ENCODE peak calls at places on chromosome 4, in four cellular contexts. J, W, F and R are unnamed samples.

GRCh38 chr4:84877051-84877833 is 89.2 kb downstream of the WDFY3 start:
- DNase-seq in F (peak), J (no peak), W (no peak), R (no peak)

GRCh38 chr4:71377561-71377960 is 38.7 kb downstream of the SLC4A4 start:
- DNase-seq in F (peak), W (no peak), J (peak), R (no peak)

GRCh38 chr4:84177831-84178230 is 321.3 kb downstream of the NKX6-1 start:
- DNase-seq in F (no peak), J (no peak), W (no peak), R (no peak)

GRCh38 chr4:132218406-132218805 is 930.7 kb upstream of the PCDH10 start:
- DNase-seq in J (no peak), W (no peak), F (peak), R (no peak)

GRCh38 chr4:182978152-182978827 is 61.1 kb upstream of the DCTD start:
- DNase-seq in F (peak), W (no peak), J (peak), R (no peak)

GRCh38 chr4:123037809-123038208 is 115.4 kb upstream of the NUDT6 start:
- DNase-seq in F (peak), W (no peak), J (no peak), R (no peak)

GRCh38 chr4:165301833-165302232 is 25.6 kb upstream of the MSMO1 start:
- DNase-seq in J (peak), F (peak), W (no peak), R (no peak)

GRCh38 chr4:184416913-184417734 is 57.2 kb downstream of the IRF2 start:
- DNase-seq in W (no peak), J (no peak), F (no peak), R (no peak)

GRCh38 chr4:41745292-41746024 is 3.1 kb downstream of the PHOX2B start:
- DNase-seq in W (peak), J (no peak), F (no peak), R (no peak)
- TF ChIP-seq EZH2 in W (no peak), J (no peak), F (no peak), R (no peak)

GRCh38 chr4:117740736-117741135 is 293.6 kb upstream of the NDST3 start:
- DNase-seq in F (no peak), J (no peak), W (no peak), R (no peak)
- H2AFZ ChIP-seq in F (no peak), J (no peak), W (no peak), R (no peak)

GRCh38 chr4:140268441-140268840 is 105.0 kb upstream of the SCOC start:
- DNase-seq in F (no peak), J (no peak), W (no peak), R (no peak)

GRCh38 chr4:140269369-140269768 is 104.1 kb upstream of the SCOC start:
- DNase-seq in F (no peak), W (no peak), J (no peak), R (no peak)

GRCh38 chr4:140271553-140271952 is 101.9 kb upstream of the SCOC start:
- DNase-seq in W (no peak), F (no peak), J (no peak), R (no peak)

GRCh38 chr4:140267576-140267975 is 105.9 kb upstream of the SCOC start:
- DNase-seq in F (peak), W (no peak), J (peak), R (peak)

DNA sequence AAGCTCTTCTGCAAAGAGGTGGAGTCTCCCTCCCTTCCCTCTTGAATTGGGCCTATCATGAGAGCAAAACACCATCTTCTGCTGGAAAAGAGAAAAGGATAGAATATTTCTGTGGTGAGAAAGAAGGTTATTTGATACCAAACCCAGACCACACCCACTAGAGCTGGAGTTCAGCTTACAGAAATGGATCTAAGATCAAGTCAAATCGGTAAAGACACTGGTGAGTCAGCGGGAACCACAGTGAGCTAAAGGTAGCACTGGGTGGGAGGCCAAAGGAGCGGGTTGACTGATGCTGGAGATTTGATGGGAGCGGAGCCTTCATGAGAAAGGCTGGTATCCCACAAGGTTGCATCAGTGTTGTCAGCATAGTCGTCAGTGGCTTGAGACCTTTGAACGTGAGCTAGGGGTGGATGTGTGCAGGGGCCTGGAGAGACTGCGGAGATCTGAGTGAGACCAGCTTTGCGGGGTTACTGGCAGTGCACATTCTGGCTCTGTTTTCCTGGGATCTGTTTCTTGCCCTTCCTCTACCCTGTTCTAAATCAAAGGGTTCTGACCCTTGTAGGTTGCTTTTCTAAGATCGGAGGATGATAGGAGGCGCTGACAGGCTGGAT is 106.4 kb upstream of the SCOC start:
- DNase-seq in W (no peak), J (no peak), F (peak), R (peak)
- TF ChIP-seq CTCF in W (no peak), J (no peak), F (no peak), R (no peak)

DNA sequence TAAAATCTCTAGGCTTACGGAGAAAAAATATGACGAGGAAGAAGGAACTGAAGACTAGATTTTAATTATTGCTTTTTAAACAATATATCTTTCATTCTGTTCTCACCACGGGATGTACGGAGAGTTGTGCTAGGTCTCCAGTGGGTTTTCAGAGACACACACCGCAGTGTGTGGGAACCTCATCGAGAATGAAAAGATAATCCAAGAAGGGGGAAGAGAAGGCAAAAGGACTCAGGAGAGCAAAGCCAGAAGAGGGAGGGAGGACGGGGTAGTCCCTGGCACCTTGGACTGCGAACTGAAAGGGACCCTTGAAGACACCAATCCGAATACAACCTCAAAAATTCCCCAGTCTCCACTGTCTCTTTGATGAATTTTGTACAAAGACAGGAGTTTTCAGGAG is 907 bp upstream of the LEF1 start:
- DNase-seq in J (no peak), F (no peak), W (no peak), R (no peak)
- TF ChIP-seq EZH2 in J (no peak), F (peak), W (no peak), R (no peak)

DNA sequence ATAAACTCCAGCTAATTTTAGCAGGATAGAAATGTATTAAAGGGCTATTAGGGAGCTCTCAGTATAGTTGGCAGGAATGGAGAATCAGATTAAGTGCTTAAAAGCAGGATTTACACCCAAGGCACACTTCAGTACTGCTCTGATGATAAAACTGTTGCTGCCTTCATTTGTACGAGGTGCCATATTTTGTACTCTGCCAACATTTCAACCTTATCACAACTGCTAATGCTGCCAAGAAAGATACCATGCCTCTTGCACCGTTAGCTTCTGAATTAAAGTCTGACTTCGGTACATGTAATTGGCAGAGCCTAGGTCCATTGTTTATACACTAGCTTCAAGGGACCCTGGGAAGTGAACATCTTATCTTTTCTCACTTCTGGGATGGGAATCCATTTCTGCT is 623.9 kb upstream of the IGFBP7 start:
- DNase-seq in W (no peak), J (no peak), F (no peak), R (no peak)
- H2AFZ ChIP-seq in W (no peak), J (no peak), F (no peak), R (no peak)

GRCh38 chr4:96139251-96139929 is 299.5 kb downstream of the PDHA2 start:
- DNase-seq in W (no peak), F (no peak), J (no peak), R (no peak)
- TF ChIP-seq CTCF in W (no peak), F (no peak), J (no peak), R (no peak)

GRCh38 chr4:65669008-65669971 is 999 bp downstream of the EPHA5 start:
- DNase-seq in J (no peak), W (peak), F (peak), R (no peak)
- TF ChIP-seq EZH2 in J (no peak), W (peak), F (no peak), R (no peak)

DNA sequence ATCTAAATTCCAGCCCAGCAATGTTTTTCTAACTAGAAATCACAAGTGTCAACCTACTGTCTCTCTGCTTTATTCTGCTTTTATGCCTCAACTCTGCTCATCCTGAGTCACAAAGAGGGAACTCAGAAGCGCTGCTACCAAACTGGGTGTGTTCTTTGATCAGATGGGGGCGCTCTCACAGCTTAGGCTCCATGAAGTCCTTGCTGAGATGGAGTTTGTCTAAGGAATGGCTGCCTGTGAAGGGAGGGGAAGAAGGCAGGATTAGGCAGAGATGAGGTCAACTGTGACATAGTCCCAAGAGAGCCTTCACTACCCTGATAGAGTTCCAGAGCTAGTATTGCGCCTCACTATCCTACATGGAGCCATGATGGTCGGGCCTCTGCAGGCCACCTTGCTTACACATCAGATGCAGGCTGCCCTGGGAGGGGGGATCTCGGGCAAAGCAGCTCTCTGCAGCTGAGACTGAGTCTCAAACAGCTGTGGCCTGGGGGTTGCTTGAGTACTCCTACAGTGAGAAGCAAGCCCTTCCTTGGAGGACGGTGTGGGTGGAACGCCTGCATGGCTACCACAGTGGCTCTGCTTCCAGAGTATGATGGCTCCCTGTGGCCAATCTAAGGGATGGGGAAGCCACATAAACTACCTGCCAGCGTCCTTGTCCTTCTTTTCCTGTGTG is 219.9 kb downstream of the CCNG2 start:
- DNase-seq in W (peak), F (no peak), J (no peak), R (no peak)
- H2AFZ ChIP-seq in W (no peak), F (no peak), J (no peak), R (no peak)

DNA sequence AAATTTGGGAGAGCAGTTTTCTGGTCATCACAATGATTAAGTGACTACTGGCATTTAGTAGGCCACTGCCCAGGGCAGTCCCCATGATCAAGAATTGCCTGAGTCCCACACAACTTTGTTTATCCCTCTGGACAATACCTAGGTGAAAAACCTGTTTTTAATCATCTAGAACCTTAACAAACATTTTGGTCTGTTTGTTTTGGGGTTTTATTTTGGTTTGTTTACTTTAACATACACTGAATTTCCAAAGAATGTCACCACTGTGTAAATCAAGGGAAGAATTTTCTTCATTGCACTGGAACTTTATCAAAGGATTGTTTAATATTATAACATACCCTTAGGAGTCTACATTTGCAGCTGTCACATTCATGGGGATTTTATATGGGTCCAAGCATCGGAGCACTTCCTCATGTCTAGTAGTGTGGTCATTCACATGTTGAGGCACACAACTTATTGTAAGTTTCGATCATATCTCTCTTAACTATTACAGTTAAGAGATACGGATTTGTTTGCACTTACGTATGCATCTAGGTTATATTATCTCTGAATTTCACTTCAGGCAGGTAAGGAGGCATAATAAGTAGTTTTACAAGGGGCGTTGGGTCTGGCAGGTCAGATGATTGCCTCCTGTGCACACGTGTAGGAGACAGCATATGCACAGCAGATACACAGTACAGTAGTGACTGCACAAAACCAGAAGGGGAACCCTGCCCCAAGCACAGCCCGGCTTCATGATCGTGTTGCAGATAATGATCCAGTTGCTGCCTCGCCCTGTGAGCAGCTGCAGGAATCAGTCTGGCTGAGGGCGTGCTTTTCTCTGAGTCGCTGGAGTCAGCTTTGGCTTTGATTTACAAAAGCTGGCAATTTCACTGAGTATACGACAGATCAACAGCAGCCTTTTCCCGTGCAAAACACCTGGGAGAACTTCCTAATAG is 302.8 kb upstream of the GATB start:
- DNase-seq in W (no peak), F (peak), J (no peak), R (no peak)
- TF ChIP-seq CTCF in W (no peak), F (no peak), J (no peak), R (no peak)